ENCODE peak calls at places on chromosomes 3 and 15, in seven cellular contexts. M is cardiac septum; L is stimulated activated CD8-positive, alpha-beta memory T cell treated with anti-CD3 and anti-CD28 coated beads, Interleukin-2, amount 100 ng/mL, for 48 hours; K is progenitor cell of endocrine pancreas; Q is EL; J is amniotic stem cell; B is AG10803. F is an unnamed sample.

GRCh38 chr15:80250614-80251504 is 1.2 kb downstream of the CTXND1 start:
- DNase-seq in M (no peak), L (no peak), K (no peak), Q (no peak), J (no peak), B (no peak), F (no peak)

GRCh38 chr15:92650966-92651365 is 4.6 kb downstream of the FAM174B start:
- DNase-seq in M (no peak), L (no peak), K (no peak), Q (no peak), J (no peak), B (no peak), F (no peak)

GRCh38 chr15:70189826-70190225 is 92.1 kb upstream of the TLE3 start:
- DNase-seq in M (peak), L (no peak), K (no peak), Q (no peak), J (no peak), B (no peak), F (no peak)

GRCh38 chr3:57546616-57547015 is 2.5 kb upstream of the DNAH12 start:
- DNase-seq in M (no peak), L (no peak), K (no peak), Q (no peak), J (no peak), B (no peak), F (no peak)

GRCh38 chr3:101720851-101721649 is 3.4 kb upstream of the CEP97 start:
- DNase-seq in M (no peak), L (no peak), K (no peak), Q (peak), J (no peak), B (peak), F (no peak)

GRCh38 chr3:171431550-171431949 is 28.7 kb downstream of the TNIK start:
- DNase-seq in M (no peak), L (no peak), K (no peak), Q (no peak), J (no peak), B (no peak), F (no peak)

GRCh38 chr3:11634081-11634635 is 9.6 kb downstream of the VGLL4 start:
- DNase-seq in M (no peak), L (no peak), K (no peak), Q (no peak), J (no peak), B (no peak), F (no peak)

GRCh38 chr15:80787238-80787805 is 8.2 kb downstream of the CEMIP start:
- DNase-seq in M (no peak), L (no peak), K (no peak), Q (no peak), J (no peak), B (no peak), F (no peak)

GRCh38 chr15:31405200-31405929 is 78.7 kb downstream of the KLF13 start:
- DNase-seq in M (no peak), L (no peak), K (no peak), Q (no peak), J (no peak), B (no peak), F (peak)

GRCh38 chr3:27293954-27294353 is 75.2 kb downstream of the NEK10 start:
- DNase-seq in M (no peak), L (no peak), K (no peak), Q (no peak), J (peak), B (no peak), F (peak)

GRCh38 chr3:14126017-14126902 is 1.4 kb downstream of the TMEM43 start:
- DNase-seq in M (peak), L (no peak), K (no peak), Q (no peak), J (no peak), B (no peak), F (no peak)